ENCODE peak calls at places on chromosome 19, in six cellular contexts. Q is aorta, V is testis, G is breast epithelium, X is esophagus squamous epithelium, C is BE2C. J is an unnamed sample.

GRCh38 chr19:48171584-48172170 is 1.2 kb downstream of the ZSWIM9 start:
- DNase-seq in Q (no peak), V (no peak), C (no peak), X (no peak), G (no peak), J (no peak)

GRCh38 chr19:19613456-19613855 is 5.0 kb downstream of the PBX4 start:
- DNase-seq in Q (no peak), G (no peak), V (no peak), X (no peak), C (no peak), J (no peak)

GRCh38 chr19:15368051-15368632 is 11.4 kb downstream of the AKAP8 start:
- DNase-seq in V (no peak), X (no peak), G (no peak), Q (no peak), C (no peak), J (no peak)

GRCh38 chr19:44696939-44697669 is 1.8 kb upstream of the CEACAM16 start:
- DNase-seq in Q (no peak), X (no peak), V (no peak), C (no peak), G (no peak), J (peak; percentile 81)

GRCh38 chr19:4501005-4501591 is 17.2 kb downstream of the PLIN4 start:
- DNase-seq in G (no peak), X (no peak), C (no peak), Q (no peak), V (no peak), J (no peak)

GRCh38 chr19:24159707-24160106 is 72.7 kb downstream of the ZNF254 start:
- DNase-seq in X (no peak), C (no peak), V (no peak), G (no peak), Q (no peak), J (peak; percentile 37)

GRCh38 chr19:47613165-47614146 is 4.5 kb downstream of the BICRA start:
- DNase-seq in G (peak; percentile 30), C (peak; percentile 44), Q (peak; percentile 74), V (no peak), X (no peak), J (peak; percentile 92)

GRCh38 chr19:22619371-22619770 is 14.8 kb upstream of the ZNF492 start:
- DNase-seq in V (peak; percentile 78), Q (no peak), C (no peak), G (no peak), X (no peak), J (no peak)

GRCh38 chr19:16197188-16197621 is 506 bp upstream of the AP1M1 start:
- DNase-seq in Q (no peak), X (no peak), G (no peak), C (no peak), V (no peak), J (no peak)

GRCh38 chr19:48591021-48591420 is 15.5 kb upstream of the SPACA4 start:
- DNase-seq in V (no peak), Q (no peak), C (no peak), G (no peak), X (no peak), J (no peak)

GRCh38 chr19:42985588-42985987 is 40.7 kb downstream of the PSG11 start:
- DNase-seq in V (no peak), C (no peak), X (no peak), Q (no peak), G (no peak), J (no peak)

GRCh38 chr19:1132625-1133383 is 29.0 kb downstream of the GPX4 start:
- DNase-seq in G (no peak), V (no peak), Q (no peak), X (no peak), C (no peak), J (no peak)

GRCh38 chr19:32165750-32166149 is 179.7 kb upstream of the ZNF507 start:
- DNase-seq in V (no peak), G (no peak), X (no peak), Q (no peak), C (no peak), J (no peak)

GRCh38 chr19:34232566-34233481 is 21.5 kb upstream of the GARRE1 start:
- DNase-seq in V (peak; percentile 63), C (peak; percentile 56), X (no peak), Q (peak; percentile 86), G (peak; percentile 53), J (no peak)

GRCh38 chr19:49589391-49589790 is 1.6 kb upstream of the PRR12 start:
- DNase-seq in G (no peak), C (no peak), Q (no peak), V (no peak), X (no peak), J (no peak)

GRCh38 chr19:33472696-33473624 is 48.6 kb downstream of the PEPD start:
- DNase-seq in X (no peak), C (no peak), Q (peak; percentile 68), V (no peak), G (no peak), J (peak; percentile 40)

GRCh38 chr19:48135411-48135810 is 24.8 kb upstream of the PLA2G4C start:
- DNase-seq in G (no peak), V (no peak), C (peak; percentile 85), X (no peak), Q (no peak), J (peak; percentile 65)

GRCh38 chr19:14405758-14406644 is 13.1 kb downstream of the DDX39A start:
- DNase-seq in V (peak; percentile 92), Q (peak; percentile 96), C (peak; percentile 97), G (peak; percentile 75), X (no peak), J (peak; percentile 100)

GRCh38 chr19:41903161-41903953 is 20.4 kb downstream of the ARHGEF1 start:
- DNase-seq in G (no peak), C (no peak), X (no peak), Q (no peak), V (no peak), J (no peak)

GRCh38 chr19:15048128-15048527 is 1.2 kb upstream of the CASP14 start:
- DNase-seq in C (no peak), G (no peak), X (no peak), Q (no peak), V (no peak), J (no peak)

GRCh38 chr19:46367434-46367833 is 20.5 kb downstream of the PPP5C start:
- DNase-seq in V (no peak), G (no peak), X (no peak), Q (peak; percentile 17), C (no peak), J (no peak)

GRCh38 chr19:1220452-1221037 is 15.0 kb downstream of the STK11 start:
- DNase-seq in X (no peak), G (no peak), C (peak; percentile 75), V (no peak), Q (peak; percentile 74), J (no peak)

GRCh38 chr19:17095141-17095919 is 19.8 kb downstream of the MYO9B start:
- DNase-seq in V (peak; percentile 65), Q (peak; percentile 87), C (no peak), G (no peak), X (no peak), J (no peak)

GRCh38 chr19:51346742-51347141 is 4.8 kb upstream of the VSIG10L start:
- DNase-seq in X (no peak), V (no peak), Q (no peak), G (no peak), C (no peak), J (peak; percentile 52)

GRCh38 chr19:43997631-43998290 is 5.0 kb upstream of the ZNF230 start:
- DNase-seq in X (no peak), V (peak; percentile 30), C (no peak), Q (no peak), G (no peak), J (peak; percentile 53)

GRCh38 chr19:47231215-47232054 is 436 bp upstream of the BBC3 start:
- DNase-seq in V (peak; percentile 89), X (peak; percentile 51), G (peak; percentile 83), C (peak; percentile 94), Q (peak; percentile 97), J (peak; percentile 95)

GRCh38 chr19:50320596-50320995 is 8.6 kb downstream of the KCNC3 start:
- DNase-seq in Q (peak; percentile 61), V (no peak), G (no peak), C (no peak), X (no peak), J (no peak)

GRCh38 chr19:41218615-41219507 is at the start of gene AXL:
- DNase-seq in Q (peak; percentile 90), C (no peak), X (no peak), G (peak; percentile 93), V (peak; percentile 83), J (peak; percentile 95)

GRCh38 chr19:45103200-45103624 is 10.2 kb downstream of the PPP1R37 start:
- DNase-seq in X (no peak), G (no peak), C (peak; percentile 64), V (peak; percentile 53), Q (no peak), J (peak; percentile 58)

GRCh38 chr19:17379221-17379631 is 2.1 kb upstream of the PLVAP start:
- DNase-seq in C (peak; percentile 24), Q (no peak), X (no peak), V (no peak), G (no peak), J (peak; percentile 63)

GRCh38 chr19:33727331-33728028 is 69.2 kb upstream of the KCTD15 start:
- DNase-seq in V (no peak), Q (no peak), X (no peak), C (peak; percentile 43), G (no peak), J (no peak)

GRCh38 chr19:53246498-53246897 is 8.2 kb downstream of the ZNF677 start:
- DNase-seq in V (no peak), C (no peak), Q (no peak), X (no peak), G (no peak), J (no peak)
- H3K9me3 ChIP-seq in V (no peaks in the 10 kb centered on the region), C (no peaks in the 10 kb centered on the region), Q (peaks cover 17% of the 10 kb centered on the region), X (peaks cover 3% of the 10 kb centered on the region), G (peaks cover 92% of the 10 kb centered on the region), J (peaks cover 95% of the 10 kb centered on the region)

GRCh38 chr19:13023666-13024065 is 28.4 kb downstream of the NFIX start:
- DNase-seq in X (no peak), V (no peak), G (no peak), Q (no peak), C (no peak), J (no peak)

GRCh38 chr19:13020002-13020414 is 24.7 kb downstream of the NFIX start:
- DNase-seq in Q (no peak), G (no peak), C (no peak), V (no peak), X (no peak), J (peak; percentile 81)

GRCh38 chr19:13022859-13023636 is 27.8 kb downstream of the NFIX start:
- DNase-seq in Q (peak; percentile 90), C (peak; percentile 79), G (peak; percentile 93), X (no peak), V (peak; percentile 80), J (peak; percentile 71)

GRCh38 chr19:13024126-13024957 is 29.1 kb downstream of the NFIX start:
- DNase-seq in V (no peak), X (no peak), C (peak; percentile 46), G (no peak), Q (no peak), J (peak; percentile 60)

GRCh38 chr19:13022111-13022858 is 27.0 kb downstream of the NFIX start:
- DNase-seq in Q (no peak), V (no peak), X (no peak), C (no peak), G (no peak), J (no peak)
- H3K4me1 ChIP-seq in Q (peaks cover 6% of the 10 kb centered on the region), V (peaks cover 50% of the 10 kb centered on the region), X (peaks cover 72% of the 10 kb centered on the region), C (peaks cover 27% of the 10 kb centered on the region), G (peaks cover 17% of the 10 kb centered on the region), J (peaks cover 6% of the 10 kb centered on the region)

GRCh38 chr19:7311911-7312310 is 17.7 kb upstream of the INSR start:
- DNase-seq in X (no peak), Q (peak; percentile 66), V (no peak), G (no peak), C (no peak), J (no peak)
- H3K9me3 ChIP-seq in X (no peaks in the 10 kb centered on the region), Q (no peaks in the 10 kb centered on the region), V (no peaks in the 10 kb centered on the region), G (peaks cover 5% of the 10 kb centered on the region), C (no peaks in the 10 kb centered on the region), J (no peaks in the 10 kb centered on the region)

GRCh38 chr19:3100331-3100730 is 6.2 kb downstream of the GNA11 start:
- DNase-seq in V (no peak), C (peak; percentile 83), Q (peak; percentile 70), G (no peak), X (no peak), J (no peak)
- H3K4me1 ChIP-seq in V (peaks cover 70% of the 10 kb centered on the region), C (peaks cover 21% of the 10 kb centered on the region), Q (no peaks in the 10 kb centered on the region), G (peaks cover 37% of the 10 kb centered on the region), X (peaks cover 56% of the 10 kb centered on the region), J (peaks cover 7% of the 10 kb centered on the region)

J was measured in endodermal cell.